ENCODE peak calls at places on chromosome 13, in seven cellular contexts. One of them, this sample, is unnamed.
A peak's percentile ranks its signal among the peaks of the same experiment; 100 is the strongest.

GRCh38 chr13:95067303-95067702 is 233.9 kb downstream of the ABCC4 start:
- DNase-seq in HCT116: no peak
- DNase-seq in HL-60: no peak
- DNase-seq in breast epithelium: no peak
- DNase-seq in Panc1: no peak
- DNase-seq in stomach: no peak
- DNase-seq in K562: no peak
- DNase-seq in this sample: no peak

GRCh38 chr13:98571955-98572662 is 4.8 kb downstream of the STK24 start:
- DNase-seq in HCT116: no peak
- DNase-seq in HL-60: no peak
- DNase-seq in breast epithelium: no peak
- DNase-seq in Panc1: no peak
- DNase-seq in stomach: no peak
- DNase-seq in K562: peak; percentile 34
- DNase-seq in this sample: peak; percentile 73

GRCh38 chr13:85985791-85986190 is 186.6 kb upstream of the SLITRK6 start:
- DNase-seq in HCT116: no peak
- DNase-seq in HL-60: no peak
- DNase-seq in breast epithelium: no peak
- DNase-seq in Panc1: no peak
- DNase-seq in stomach: no peak
- DNase-seq in K562: no peak
- DNase-seq in this sample: no peak

GRCh38 chr13:53921473-53921872 is 892.9 kb downstream of the OLFM4 start:
- DNase-seq in HCT116: no peak
- DNase-seq in HL-60: no peak
- DNase-seq in breast epithelium: no peak
- DNase-seq in Panc1: no peak
- DNase-seq in stomach: no peak
- DNase-seq in K562: no peak
- DNase-seq in this sample: no peak

GRCh38 chr13:37490176-37490575 is 108.4 kb downstream of the POSTN start:
- DNase-seq in HCT116: no peak
- DNase-seq in HL-60: no peak
- DNase-seq in breast epithelium: no peak
- DNase-seq in Panc1: no peak
- DNase-seq in stomach: no peak
- DNase-seq in K562: no peak
- DNase-seq in this sample: no peak

GRCh38 chr13:81153478-81153877 is 812.6 kb upstream of the SPRY2 start:
- DNase-seq in HCT116: no peak
- DNase-seq in HL-60: no peak
- DNase-seq in breast epithelium: no peak
- DNase-seq in Panc1: no peak
- DNase-seq in stomach: no peak
- DNase-seq in K562: no peak
- DNase-seq in this sample: no peak

GRCh38 chr13:83716121-83716520 is 166.2 kb downstream of the SLITRK1 start:
- DNase-seq in HCT116: no peak
- DNase-seq in HL-60: no peak
- DNase-seq in breast epithelium: no peak
- DNase-seq in Panc1: no peak
- DNase-seq in stomach: no peak
- DNase-seq in K562: no peak
- DNase-seq in this sample: no peak

GRCh38 chr13:77353980-77354379 is 27.1 kb upstream of the MYCBP2 start:
- DNase-seq in HCT116: no peak
- DNase-seq in HL-60: no peak
- DNase-seq in breast epithelium: no peak
- DNase-seq in Panc1: no peak
- DNase-seq in stomach: no peak
- DNase-seq in K562: no peak
- DNase-seq in this sample: no peak

GRCh38 chr13:93861818-93862217 is 617.7 kb downstream of the DCT start:
- DNase-seq in HCT116: no peak
- DNase-seq in HL-60: no peak
- DNase-seq in breast epithelium: no peak
- DNase-seq in Panc1: no peak
- DNase-seq in stomach: no peak
- DNase-seq in K562: no peak
- DNase-seq in this sample: no peak

GRCh38 chr13:21849323-21849722 is 178.4 kb downstream of the FGF9 start:
- DNase-seq in HCT116: peak; percentile 40
- DNase-seq in HL-60: no peak
- DNase-seq in breast epithelium: no peak
- DNase-seq in Panc1: peak; percentile 2
- DNase-seq in stomach: no peak
- DNase-seq in K562: peak; percentile 21
- DNase-seq in this sample: no peak

GRCh38 chr13:86562876-86563275 is 763.7 kb upstream of the SLITRK6 start:
- DNase-seq in HCT116: no peak
- DNase-seq in HL-60: no peak
- DNase-seq in breast epithelium: no peak
- DNase-seq in Panc1: no peak
- DNase-seq in stomach: no peak
- DNase-seq in K562: no peak
- DNase-seq in this sample: no peak

GRCh38 chr13:83219832-83220231 is 662.4 kb downstream of the SLITRK1 start:
- DNase-seq in HCT116: no peak
- DNase-seq in HL-60: no peak
- DNase-seq in breast epithelium: no peak
- DNase-seq in Panc1: no peak
- DNase-seq in stomach: no peak
- DNase-seq in K562: no peak
- DNase-seq in this sample: no peak

GRCh38 chr13:32136716-32137115 is 105.1 kb downstream of the FRY start:
- DNase-seq in HCT116: no peak
- DNase-seq in HL-60: no peak
- DNase-seq in breast epithelium: no peak
- DNase-seq in Panc1: no peak
- DNase-seq in stomach: no peak
- DNase-seq in K562: no peak
- DNase-seq in this sample: no peak

GRCh38 chr13:21475115-21475514 is 16.0 kb upstream of the ZDHHC20 start:
- DNase-seq in HCT116: no peak
- DNase-seq in HL-60: no peak
- DNase-seq in breast epithelium: no peak
- DNase-seq in Panc1: no peak
- DNase-seq in stomach: no peak
- DNase-seq in K562: no peak
- DNase-seq in this sample: no peak

GRCh38 chr13:33479066-33479465 is 193.5 kb upstream of the STARD13 start:
- DNase-seq in HCT116: no peak
- DNase-seq in HL-60: no peak
- DNase-seq in breast epithelium: no peak
- DNase-seq in Panc1: no peak
- DNase-seq in stomach: no peak
- DNase-seq in K562: no peak
- DNase-seq in this sample: no peak

GRCh38 chr13:33485247-33485646 is 199.7 kb upstream of the STARD13 start:
- DNase-seq in HCT116: no peak
- DNase-seq in HL-60: no peak
- DNase-seq in breast epithelium: no peak
- DNase-seq in Panc1: no peak
- DNase-seq in stomach: no peak
- DNase-seq in K562: no peak
- DNase-seq in this sample: no peak

GRCh38 chr13:33480561-33480960 is 195.0 kb upstream of the STARD13 start:
- DNase-seq in HCT116: no peak
- DNase-seq in HL-60: no peak
- DNase-seq in breast epithelium: no peak
- DNase-seq in Panc1: no peak
- DNase-seq in stomach: no peak
- DNase-seq in K562: no peak
- DNase-seq in this sample: no peak

GRCh38 chr13:33487575-33488243 is 202.2 kb upstream of the STARD13 start:
- DNase-seq in HCT116: no peak
- DNase-seq in HL-60: no peak
- DNase-seq in breast epithelium: no peak
- DNase-seq in Panc1: no peak
- DNase-seq in stomach: no peak
- DNase-seq in K562: peak; percentile 2
- DNase-seq in this sample: no peak

GRCh38 chr13:33483471-33483870 is 197.9 kb upstream of the STARD13 start:
- DNase-seq in HCT116: no peak
- DNase-seq in HL-60: no peak
- DNase-seq in breast epithelium: no peak
- DNase-seq in Panc1: no peak
- DNase-seq in stomach: no peak
- DNase-seq in K562: no peak
- DNase-seq in this sample: no peak
- TF ChIP-seq POLR2AphosphoS5 in HCT116: no peak
- TF ChIP-seq POLR2AphosphoS5 in HL-60: no peak
- TF ChIP-seq POLR2AphosphoS5 in breast epithelium: no peak
- TF ChIP-seq POLR2AphosphoS5 in Panc1: no peak
- TF ChIP-seq POLR2AphosphoS5 in stomach: no peak
- TF ChIP-seq POLR2AphosphoS5 in K562: no peak
- TF ChIP-seq POLR2AphosphoS5 in this sample: no peak

GRCh38 chr13:111187879-111188643 is 73.0 kb downstream of the ARHGEF7 start:
- DNase-seq in HCT116: no peak
- DNase-seq in HL-60: no peak
- DNase-seq in breast epithelium: no peak
- DNase-seq in Panc1: no peak
- DNase-seq in stomach: no peak
- DNase-seq in K562: no peak
- DNase-seq in this sample: no peak
- H3K4me3 ChIP-seq in HCT116: no peak overlapping the region
- H3K4me3 ChIP-seq in HL-60: no peak overlapping the region
- H3K4me3 ChIP-seq in breast epithelium: no peak overlapping the region
- H3K4me3 ChIP-seq in Panc1: no peak overlapping the region
- H3K4me3 ChIP-seq in stomach: no peak overlapping the region
- H3K4me3 ChIP-seq in K562: no peak overlapping the region
- H3K4me3 ChIP-seq in this sample: no peak overlapping the region

GRCh38 chr13:27971236-27971645 is 2.1 kb upstream of the CDX2 start:
- DNase-seq in HCT116: no peak
- DNase-seq in HL-60: no peak
- DNase-seq in breast epithelium: no peak
- DNase-seq in Panc1: no peak
- DNase-seq in stomach: peak; percentile 22
- DNase-seq in K562: no peak
- DNase-seq in this sample: peak; percentile 81
- TF ChIP-seq POLR2AphosphoS5 in HCT116: no peak
- TF ChIP-seq POLR2AphosphoS5 in HL-60: no peak
- TF ChIP-seq POLR2AphosphoS5 in breast epithelium: no peak
- TF ChIP-seq POLR2AphosphoS5 in Panc1: no peak
- TF ChIP-seq POLR2AphosphoS5 in stomach: no peak
- TF ChIP-seq POLR2AphosphoS5 in K562: no peak
- TF ChIP-seq POLR2AphosphoS5 in this sample: peak; percentile 83

GRCh38 chr13:111066544-111066943 is 48.6 kb upstream of the ARHGEF7 start:
- DNase-seq in HCT116: no peak
- DNase-seq in HL-60: no peak
- DNase-seq in breast epithelium: no peak
- DNase-seq in Panc1: no peak
- DNase-seq in stomach: no peak
- DNase-seq in K562: no peak
- DNase-seq in this sample: no peak
- H3K4me3 ChIP-seq in HCT116: no peak overlapping the region
- H3K4me3 ChIP-seq in HL-60: no peak overlapping the region
- H3K4me3 ChIP-seq in breast epithelium: no peak overlapping the region
- H3K4me3 ChIP-seq in Panc1: no peak overlapping the region
- H3K4me3 ChIP-seq in stomach: no peak overlapping the region
- H3K4me3 ChIP-seq in K562: no peak overlapping the region
- H3K4me3 ChIP-seq in this sample: no peak overlapping the region

GRCh38 chr13:61136101-61136500 is 279.5 kb downstream of the PCDH20 start:
- DNase-seq in HCT116: no peak
- DNase-seq in HL-60: no peak
- DNase-seq in breast epithelium: no peak
- DNase-seq in Panc1: no peak
- DNase-seq in stomach: no peak
- DNase-seq in K562: no peak
- DNase-seq in this sample: no peak

GRCh38 chr13:61138857-61139256 is 276.8 kb downstream of the PCDH20 start:
- DNase-seq in HCT116: no peak
- DNase-seq in HL-60: no peak
- DNase-seq in breast epithelium: no peak
- DNase-seq in Panc1: no peak
- DNase-seq in stomach: no peak
- DNase-seq in K562: no peak
- DNase-seq in this sample: no peak

GRCh38 chr13:61135583-61135982 is 280.1 kb downstream of the PCDH20 start:
- DNase-seq in HCT116: no peak
- DNase-seq in HL-60: no peak
- DNase-seq in breast epithelium: no peak
- DNase-seq in Panc1: no peak
- DNase-seq in stomach: no peak
- DNase-seq in K562: no peak
- DNase-seq in this sample: no peak

GRCh38 chr13:61142506-61142905 is 273.1 kb downstream of the PCDH20 start:
- DNase-seq in HCT116: no peak
- DNase-seq in HL-60: no peak
- DNase-seq in breast epithelium: no peak
- DNase-seq in Panc1: no peak
- DNase-seq in stomach: no peak
- DNase-seq in K562: no peak
- DNase-seq in this sample: no peak

DNA sequence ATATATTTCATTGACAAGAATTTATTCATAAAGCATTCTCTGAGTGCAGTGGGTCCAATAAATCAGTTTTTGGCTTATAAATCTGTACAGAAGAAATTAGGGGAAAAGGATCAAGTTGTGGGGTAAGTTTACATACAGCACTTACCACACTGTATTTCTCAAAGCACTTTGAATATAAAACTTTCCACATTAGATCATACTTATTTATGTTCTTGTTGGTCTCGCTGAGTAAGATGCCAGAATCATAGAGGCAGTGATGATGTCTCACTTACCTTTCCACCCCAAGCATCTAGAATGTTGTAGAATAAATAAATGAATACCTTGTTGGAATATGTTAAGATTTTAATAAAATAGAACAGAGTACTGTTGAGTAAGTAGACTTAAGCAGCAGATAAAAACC is 279.1 kb downstream of the PCDH20 start:
- DNase-seq in HCT116: no peak
- DNase-seq in HL-60: no peak
- DNase-seq in breast epithelium: no peak
- DNase-seq in Panc1: no peak
- DNase-seq in stomach: no peak
- DNase-seq in K562: no peak
- DNase-seq in this sample: no peak
- TF ChIP-seq POLR2AphosphoS5 in HCT116: no peak
- TF ChIP-seq POLR2AphosphoS5 in HL-60: no peak
- TF ChIP-seq POLR2AphosphoS5 in breast epithelium: no peak
- TF ChIP-seq POLR2AphosphoS5 in Panc1: no peak
- TF ChIP-seq POLR2AphosphoS5 in stomach: no peak
- TF ChIP-seq POLR2AphosphoS5 in K562: no peak
- TF ChIP-seq POLR2AphosphoS5 in this sample: no peak

GRCh38 chr13:106484755-106485193 is 50.7 kb downstream of the EFNB2 start:
- DNase-seq in HCT116: no peak
- DNase-seq in HL-60: no peak
- DNase-seq in breast epithelium: no peak
- DNase-seq in Panc1: no peak
- DNase-seq in stomach: no peak
- DNase-seq in K562: no peak
- DNase-seq in this sample: no peak
- H3K4me3 ChIP-seq in HCT116: no peak overlapping the region
- H3K4me3 ChIP-seq in HL-60: no peak overlapping the region
- H3K4me3 ChIP-seq in breast epithelium: no peak overlapping the region
- H3K4me3 ChIP-seq in Panc1: no peak overlapping the region
- H3K4me3 ChIP-seq in stomach: no peak overlapping the region
- H3K4me3 ChIP-seq in K562: no peak overlapping the region
- H3K4me3 ChIP-seq in this sample: no peak overlapping the region